ENCODE peak calls at places on chromosomes 13 and 19, in five cellular contexts. T, D, I, U and Q are unnamed samples.

GRCh38 chr13:38180670-38181069 is 169.0 kb upstream of the UFM1 start:
- DNase-seq in T (no peak), U (no peak), I (no peak), D (no peak), Q (no peak)

GRCh38 chr19:12783226-12783848 is 7.9 kb upstream of the JUNB start:
- DNase-seq in U (no peak), I (no peak), D (no peak), T (no peak), Q (no peak)

GRCh38 chr13:46178143-46178542 is 3.8 kb downstream of the LCP1 start:
- DNase-seq in D (no peak), I (no peak), U (no peak), T (no peak), Q (no peak)

GRCh38 chr13:87498681-87499080 is 172.5 kb upstream of the SLITRK5 start:
- DNase-seq in T (no peak), I (peak; percentile 0), D (no peak), U (no peak), Q (no peak)

GRCh38 chr19:45119582-45119981 is 26.6 kb downstream of the PPP1R37 start:
- DNase-seq in D (no peak), T (no peak), U (no peak), I (no peak), Q (no peak)

GRCh38 chr13:20383058-20383457 is 142.6 kb downstream of the CRYL1 start:
- DNase-seq in U (no peak), T (no peak), D (no peak), I (no peak), Q (no peak)

GRCh38 chr19:10368101-10368803 is 12.1 kb downstream of the TYK2 start:
- DNase-seq in D (no peak), I (no peak), T (peak; percentile 45), U (no peak), Q (no peak)

GRCh38 chr13:63094069-63094468 is 1678.4 kb upstream of the PCDH20 start:
- DNase-seq in I (no peak), U (no peak), T (no peak), D (no peak), Q (no peak)

GRCh38 chr19:7848779-7849457 is 18.9 kb downstream of the EVI5L start:
- DNase-seq in U (no peak), D (no peak), I (no peak), T (no peak), Q (no peak)

GRCh38 chr13:105991622-105992254 is 543.7 kb downstream of the EFNB2 start:
- DNase-seq in D (no peak), U (no peak), T (no peak), I (no peak), Q (no peak)

GRCh38 chr19:11699931-11700794 is 38.6 kb downstream of the ZNF823 start:
- DNase-seq in D (no peak), T (no peak), I (peak; percentile 33), U (peak; percentile 38), Q (no peak)

GRCh38 chr19:17052439-17052838 is 22.8 kb downstream of the HAUS8 start:
- DNase-seq in U (no peak), T (peak; percentile 67), D (no peak), I (no peak), Q (peak; percentile 68)

DNA sequence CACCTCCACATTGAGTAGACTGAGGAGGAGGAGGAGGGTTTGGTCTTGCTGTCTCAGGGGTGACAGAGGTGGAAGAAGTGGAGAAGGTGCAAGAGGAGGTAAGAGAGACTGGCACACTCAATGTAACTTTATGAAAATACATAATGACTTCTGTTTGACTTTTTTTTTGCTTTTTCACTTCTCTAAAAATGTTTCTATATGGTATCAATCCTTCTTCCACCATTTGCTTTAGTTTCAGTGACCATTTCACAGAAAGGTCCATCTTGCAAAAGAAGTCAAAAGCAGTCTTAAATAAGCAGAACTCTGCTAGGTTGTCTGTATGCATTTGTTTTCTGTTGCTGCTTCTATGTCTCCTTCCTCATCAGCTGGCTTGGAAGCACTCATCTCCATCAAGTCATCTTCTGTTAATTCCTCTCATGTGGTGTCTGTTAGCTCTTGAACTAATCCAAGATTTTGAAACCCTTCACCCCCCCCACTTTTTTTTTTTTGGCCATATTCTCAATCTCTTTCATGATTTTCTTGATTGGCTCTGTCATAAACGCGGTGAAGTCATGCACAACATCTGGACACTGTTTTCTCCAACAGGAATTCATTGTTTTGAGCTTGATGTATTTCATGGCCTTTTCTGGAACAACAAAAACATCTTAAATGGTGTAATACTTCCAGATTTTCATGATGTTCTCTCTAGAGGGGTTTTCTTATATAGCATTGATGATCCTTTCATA is 80.8 kb downstream of the KL start:
- DNase-seq in U (no peak), T (no peak), I (no peak), D (no peak), Q (no peak)
- TF ChIP-seq ATF2 in U (no peak), T (no peak), I (no peak), D (no peak), Q (no peak)

DNA sequence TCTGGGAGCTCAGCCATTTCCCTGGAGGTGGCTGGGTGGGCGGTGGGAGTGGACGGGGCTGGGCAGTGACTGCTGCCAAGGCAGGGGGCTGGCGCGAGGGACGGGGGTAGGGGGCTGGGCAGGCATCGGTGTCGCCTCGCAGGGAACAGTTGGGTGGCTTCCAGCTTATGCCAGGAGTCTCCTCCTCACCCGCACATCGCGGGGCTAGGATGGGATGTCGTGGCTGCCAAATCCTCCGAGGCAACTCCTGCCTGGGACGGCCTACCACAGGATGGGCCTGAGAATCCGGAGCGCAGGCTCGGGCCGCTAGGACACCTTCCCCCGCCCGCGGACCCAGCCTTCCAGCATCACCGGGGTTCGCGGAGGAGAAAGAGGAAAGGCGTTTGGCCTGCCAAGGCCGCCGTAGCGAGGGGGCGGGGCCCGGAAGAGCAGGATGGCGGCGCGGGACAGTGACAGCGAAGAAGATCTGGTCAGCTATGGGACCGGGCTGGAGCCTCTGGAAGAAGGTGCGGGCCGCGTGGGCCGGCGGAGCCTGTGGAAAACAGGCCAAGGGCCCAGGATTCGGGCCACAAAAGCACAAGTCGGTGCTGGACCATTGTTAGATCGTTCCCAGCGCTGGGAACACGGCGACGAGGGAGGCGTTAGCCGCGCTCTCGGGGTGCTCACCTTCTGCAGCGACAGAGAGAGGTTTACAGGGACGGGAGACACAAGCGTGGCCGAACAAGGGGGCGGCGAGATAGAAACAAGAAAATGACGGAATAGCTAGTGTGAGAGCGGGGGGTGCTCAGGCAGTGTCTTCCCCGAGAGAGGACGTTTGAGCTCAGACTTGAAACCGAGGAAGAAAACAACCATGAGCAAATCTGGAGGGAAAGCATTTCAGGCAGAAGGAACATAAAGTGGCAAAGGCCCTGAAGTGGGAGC is at the start of gene GPATCH1:
- DNase-seq in T (peak; percentile 96), U (peak; percentile 91), I (peak; percentile 73), D (peak; percentile 35), Q (peak; percentile 95)
- TF ChIP-seq ATF2 in T (no peak), U (no peak), I (peak; percentile 78), D (no peak), Q (no peak)

DNA sequence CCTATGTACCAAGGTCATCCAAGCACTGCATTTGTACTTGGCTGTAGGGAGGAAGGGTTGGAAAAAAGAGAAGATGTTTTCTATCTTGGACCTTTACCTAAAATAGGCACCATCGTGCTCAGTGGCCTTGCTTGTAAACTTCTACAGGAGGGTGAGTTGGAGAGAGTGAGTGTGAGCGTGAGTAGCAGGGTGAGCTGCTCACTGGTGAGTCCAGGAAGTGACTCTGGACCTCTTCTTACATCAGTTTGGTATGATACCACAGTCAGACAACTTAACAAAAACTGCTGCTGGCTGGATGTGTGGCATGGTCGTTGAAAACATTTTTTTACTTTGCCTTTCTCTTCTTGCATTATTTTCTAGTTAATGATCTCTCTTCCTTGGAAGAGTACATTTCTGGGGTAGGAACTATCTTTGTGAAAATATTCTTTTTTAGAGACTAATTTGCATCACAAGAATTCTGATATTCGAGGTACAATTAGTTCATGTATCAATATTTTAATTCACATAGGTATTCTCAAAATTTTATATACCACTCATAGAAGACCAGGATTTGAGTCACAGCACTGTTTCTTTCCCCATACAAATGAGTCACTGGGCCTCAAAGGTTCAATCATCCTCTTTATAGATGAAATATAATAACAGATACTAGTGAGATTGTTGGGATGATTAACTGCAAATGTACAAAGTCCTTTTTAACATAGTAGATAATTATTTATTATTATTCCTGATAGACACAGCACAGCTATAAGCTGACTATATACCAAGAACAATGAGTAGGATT is 651 bp downstream of the SERPINE3 start:
- DNase-seq in D (no peak), T (no peak), I (no peak), U (no peak), Q (no peak)
- TF ChIP-seq ATF2 in D (no peak), T (no peak), I (no peak), U (no peak), Q (no peak)

DNA sequence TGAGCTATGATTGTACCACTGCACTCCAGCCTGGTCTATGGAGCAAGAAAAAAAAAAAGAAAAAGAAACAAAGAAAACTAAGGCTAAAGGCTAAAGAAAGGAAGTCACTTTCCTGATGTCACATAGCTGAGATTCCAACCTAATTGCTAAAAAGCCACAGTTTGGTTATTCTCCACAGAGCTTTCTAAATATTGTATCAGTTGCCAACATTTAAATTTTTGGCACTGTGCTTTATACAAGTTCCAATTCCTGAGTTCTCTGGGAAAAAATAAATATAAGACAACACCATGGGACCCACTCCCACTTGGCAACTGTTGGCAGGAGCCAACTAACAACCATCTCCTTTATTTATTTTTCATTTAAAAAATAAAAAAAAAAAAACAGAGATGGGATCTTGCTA is 11.2 kb upstream of the LYPD3 start:
- DNase-seq in D (no peak), T (no peak), I (no peak), U (no peak), Q (no peak)
- TF ChIP-seq ATF2 in D (no peak), T (no peak), I (no peak), U (no peak), Q (no peak)

GRCh38 chr19:2476451-2477140 is 669 bp downstream of the GADD45B start:
- DNase-seq in T (peak; percentile 74), D (no peak), U (peak; percentile 41), I (no peak), Q (peak; percentile 67)
- TF ChIP-seq ATF2 in T (no peak), D (no peak), U (no peak), I (no peak), Q (no peak)

DNA sequence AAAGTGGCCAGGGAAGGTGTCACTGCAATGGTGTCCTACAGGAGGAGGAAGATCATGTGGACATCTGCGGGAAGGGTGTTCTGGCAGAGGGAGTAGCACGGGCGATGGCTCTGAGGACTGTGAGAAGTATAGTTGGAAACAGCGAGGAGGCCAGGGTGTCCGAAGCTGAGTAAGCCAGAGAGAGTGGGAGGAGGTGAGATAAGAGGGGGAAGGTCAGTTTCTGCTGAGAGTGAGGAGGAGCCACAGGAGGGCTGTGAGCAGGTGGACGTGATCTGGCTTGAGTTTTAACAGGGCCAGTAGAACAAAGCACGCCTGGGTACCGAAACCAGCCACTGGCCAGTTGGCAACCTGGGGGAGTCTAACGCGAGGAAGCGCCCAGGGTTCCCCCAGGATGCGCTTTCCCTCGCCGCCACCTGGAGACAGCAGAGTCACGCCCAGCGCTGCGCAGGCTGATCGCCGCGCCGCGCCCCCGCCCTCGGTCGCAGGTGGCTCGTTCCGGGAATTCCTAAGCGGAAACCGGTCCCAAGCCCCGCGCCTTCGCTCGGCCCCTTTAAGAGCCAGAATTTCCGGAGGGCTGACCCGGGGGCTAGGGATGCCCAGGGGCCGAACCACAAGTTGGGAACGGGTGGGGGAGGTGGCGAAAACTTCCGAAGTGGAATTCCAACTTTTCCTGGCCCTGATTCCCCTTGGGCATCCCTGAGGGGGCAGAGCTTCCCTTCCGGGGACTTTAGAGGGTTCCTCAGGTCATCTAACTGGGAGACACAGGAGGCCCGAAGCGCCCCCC is 1.1 kb upstream of the LSR start:
- DNase-seq in T (peak; percentile 91), I (peak; percentile 87), D (peak; percentile 46), U (peak; percentile 85), Q (peak; percentile 96)
- TF ChIP-seq ATF2 in T (no peak), I (no peak), D (no peak), U (no peak), Q (no peak)